ENCODE peak calls at places on chromosomes 3 and 15, in five cellular contexts. I is B cell, H is progenitor cell of endocrine pancreas, E is foreskin fibroblast, Y is fibroblast of mammary gland. B is an unnamed sample.

GRCh38 chr15:82968066-82968465 is 15.5 kb upstream of the HOMER2 start:
- DNase-seq in I (no peak), H (no peak), Y (peak), E (peak), B (peak)

GRCh38 chr3:40452876-40453730 is 4.0 kb upstream of the RPL14 start:
- DNase-seq in Y (peak), I (peak), H (peak), E (peak), B (peak)

GRCh38 chr3:115960799-115961198 is 337.5 kb downstream of the GAP43 start:
- DNase-seq in I (no peak), H (no peak), Y (no peak), E (peak), B (no peak)

GRCh38 chr15:52068004-52068403 is 44.6 kb downstream of the BCL2L10 start:
- DNase-seq in H (no peak), E (peak), Y (peak), I (no peak), B (peak)

GRCh38 chr15:50425219-50425618 is 1.0 kb downstream of the USP8 start:
- DNase-seq in Y (peak), H (no peak), E (no peak), I (no peak), B (no peak)

GRCh38 chr3:160801386-160802118 is 45.5 kb downstream of the PPM1L start:
- DNase-seq in I (peak), Y (peak), H (no peak), E (peak), B (peak)

GRCh38 chr3:197335428-197336132 is 37.2 kb upstream of the DLG1 start:
- DNase-seq in H (no peak), Y (no peak), I (no peak), E (no peak), B (no peak)

GRCh38 chr3:41450416-41451231 is 251.3 kb downstream of the CTNNB1 start:
- DNase-seq in Y (no peak), E (no peak), H (no peak), I (no peak), B (no peak)

GRCh38 chr3:126083511-126083912 is 412 bp downstream of the SLC41A3 start:
- DNase-seq in E (peak), H (peak), Y (peak), I (no peak), B (peak)

GRCh38 chr3:112101946-112102345 is 15.8 kb downstream of the C3orf52 start:
- DNase-seq in I (no peak), Y (peak), H (no peak), E (peak), B (peak)

GRCh38 chr3:54826255-54826691 is 101.6 kb downstream of the LRTM1 start:
- DNase-seq in E (peak), H (no peak), I (no peak), Y (peak), B (no peak)

DNA sequence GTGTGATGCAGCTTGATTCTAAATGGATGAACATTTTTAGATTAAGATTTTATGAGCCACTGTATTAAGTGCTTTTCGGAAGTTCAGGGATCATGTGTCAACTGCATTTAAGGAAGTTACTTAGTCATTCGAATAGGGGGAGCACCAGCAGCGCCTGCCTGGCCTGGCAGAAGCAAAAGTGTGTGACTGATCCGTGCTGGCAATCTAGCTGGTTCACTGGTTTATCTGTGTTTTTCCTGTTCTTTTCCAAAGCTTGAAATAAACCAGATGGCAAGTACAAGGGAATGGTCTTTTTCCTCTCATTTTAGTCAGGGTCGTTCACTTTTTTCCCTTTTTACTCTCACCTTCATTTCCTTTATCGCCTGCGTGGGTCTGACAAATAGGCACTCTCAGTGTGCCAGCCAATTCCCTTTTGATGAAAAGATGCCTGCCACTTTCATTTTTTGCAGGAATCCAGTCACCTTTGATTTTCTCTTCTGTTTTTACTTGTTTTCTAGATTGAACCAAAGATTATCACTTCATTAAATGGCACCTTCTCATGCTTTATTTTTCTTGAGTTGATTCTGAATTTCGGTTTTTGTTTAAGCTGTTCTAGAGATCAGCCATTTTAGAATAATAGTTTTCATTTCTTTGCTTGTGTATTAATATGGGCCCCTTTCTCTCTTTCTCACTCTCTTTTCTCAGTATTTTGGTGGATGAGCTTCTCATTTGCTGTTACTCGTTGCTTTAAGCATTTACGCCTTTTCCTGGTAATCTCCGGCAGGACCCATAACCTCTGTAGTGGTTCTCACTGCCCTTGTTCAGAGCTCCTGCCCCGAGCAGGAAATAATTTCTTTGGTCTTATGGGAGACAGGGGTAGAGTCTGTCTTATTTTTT is 2.8 kb downstream of the ABHD2 start:
- DNase-seq in Y (peak), E (peak), I (peak), H (no peak), B (peak)
- TF ChIP-seq CTCF in Y (no peak), E (no peak), I (peak), H (no peak), B (no peak)

GRCh38 chr15:34337557-34338306 is at the start of gene SLC12A6:
- DNase-seq in Y (peak), I (peak), H (peak), E (peak), B (peak)
- TF ChIP-seq CTCF in Y (no peak), I (no peak), H (no peak), E (no peak), B (no peak)

GRCh38 chr3:135240426-135240825 is 445.4 kb downstream of the EPHB1 start:
- DNase-seq in Y (peak), E (no peak), I (no peak), H (no peak), B (no peak)

GRCh38 chr3:135242285-135242684 is 447.2 kb downstream of the EPHB1 start:
- DNase-seq in Y (no peak), I (no peak), H (no peak), E (no peak), B (no peak)

GRCh38 chr3:135248217-135248616 is 453.2 kb downstream of the EPHB1 start:
- DNase-seq in I (no peak), Y (no peak), E (no peak), H (no peak), B (no peak)

GRCh38 chr3:135249186-135249585 is 454.1 kb downstream of the EPHB1 start:
- DNase-seq in Y (no peak), H (no peak), I (no peak), E (no peak), B (no peak)

GRCh38 chr3:135246027-135246426 is 451.0 kb downstream of the EPHB1 start:
- DNase-seq in Y (no peak), I (no peak), H (no peak), E (no peak), B (no peak)
- TF ChIP-seq CTCF in Y (no peak), I (no peak), H (no peak), E (peak), B (no peak)

GRCh38 chr3:108509873-108510272 is 523 bp downstream of the MYH15 start:
- DNase-seq in I (no peak), E (no peak), H (no peak), Y (no peak), B (no peak)

GRCh38 chr3:108503722-108504121 is 6.7 kb downstream of the MYH15 start:
- DNase-seq in I (no peak), H (no peak), Y (no peak), E (no peak), B (no peak)

GRCh38 chr3:108509263-108509662 is 1.1 kb downstream of the MYH15 start:
- DNase-seq in H (no peak), Y (peak), E (peak), I (no peak), B (no peak)

GRCh38 chr3:108507887-108508286 is 2.5 kb downstream of the MYH15 start:
- DNase-seq in E (no peak), H (no peak), I (no peak), Y (no peak), B (no peak)

DNA sequence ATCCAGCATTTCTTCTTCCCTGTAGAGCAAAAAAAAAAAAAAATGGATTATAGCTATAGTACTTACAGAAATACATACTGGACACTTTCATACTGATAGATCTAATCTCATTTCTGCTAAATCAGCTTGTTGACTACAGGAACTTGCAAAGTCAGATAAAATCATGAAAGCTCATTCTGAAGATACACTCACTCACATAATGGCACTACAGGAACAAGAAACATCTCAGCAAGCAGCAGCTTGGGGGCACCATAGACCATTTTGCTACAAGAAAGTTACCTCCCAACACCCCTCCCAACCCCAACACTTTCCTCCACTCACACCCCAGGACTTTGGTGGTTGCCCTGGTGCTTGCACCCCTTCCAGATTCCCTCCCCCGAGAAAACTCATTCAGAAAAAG is 4.6 kb downstream of the MYH15 start:
- DNase-seq in H (no peak), Y (no peak), E (no peak), I (no peak), B (no peak)
- TF ChIP-seq CTCF in H (no peak), Y (no peak), E (no peak), I (no peak), B (no peak)